ENCODE peak calls at places on chromosomes 7 and 10, in four cellular contexts. One of them, this sample, is unnamed.

GRCh38 chr10:34824870-34825269 is 9.8 kb upstream of the PARD3 start:
- DNase-seq in breast epithelium: no peak
- DNase-seq in non-pigmented ciliary epithelial cell: no peak
- DNase-seq in NCI-H2081: no peak
- DNase-seq in this sample: no peak

GRCh38 chr10:28841625-28842024 is 164.3 kb downstream of the BAMBI start:
- DNase-seq in breast epithelium: no peak
- DNase-seq in NCI-H2081: no peak
- DNase-seq in non-pigmented ciliary epithelial cell: peak
- DNase-seq in this sample: no peak

GRCh38 chr7:3106353-3106752 is 62.7 kb upstream of the CARD11 start:
- DNase-seq in NCI-H2081: no peak
- DNase-seq in non-pigmented ciliary epithelial cell: no peak
- DNase-seq in breast epithelium: no peak
- DNase-seq in this sample: peak

GRCh38 chr10:97805096-97805879 is 33.5 kb upstream of the SFRP5 start:
- DNase-seq in non-pigmented ciliary epithelial cell: no peak
- DNase-seq in NCI-H2081: no peak
- DNase-seq in breast epithelium: no peak
- DNase-seq in this sample: no peak

GRCh38 chr10:118282670-118283069 is 59.5 kb downstream of the FAM204A start:
- DNase-seq in breast epithelium: no peak
- DNase-seq in non-pigmented ciliary epithelial cell: no peak
- DNase-seq in NCI-H2081: no peak
- DNase-seq in this sample: no peak

GRCh38 chr10:110872145-110872983 is 636 bp downstream of the PDCD4 start:
- DNase-seq in NCI-H2081: peak
- DNase-seq in breast epithelium: peak
- DNase-seq in non-pigmented ciliary epithelial cell: no peak
- DNase-seq in this sample: peak

GRCh38 chr7:3089493-3089892 is 45.8 kb upstream of the CARD11 start:
- DNase-seq in breast epithelium: no peak
- DNase-seq in non-pigmented ciliary epithelial cell: no peak
- DNase-seq in NCI-H2081: no peak
- DNase-seq in this sample: no peak

GRCh38 chr7:6446977-6447588 is 671 bp downstream of the DAGLB start:
- DNase-seq in non-pigmented ciliary epithelial cell: peak
- DNase-seq in NCI-H2081: peak
- DNase-seq in breast epithelium: peak
- DNase-seq in this sample: peak

GRCh38 chr10:71782917-71783490 is 9.7 kb upstream of the VSIR start:
- DNase-seq in NCI-H2081: no peak
- DNase-seq in non-pigmented ciliary epithelial cell: no peak
- DNase-seq in breast epithelium: no peak
- DNase-seq in this sample: no peak

GRCh38 chr7:27151341-27151944 is 940 bp downstream of the HOXA3 start:
- DNase-seq in non-pigmented ciliary epithelial cell: no peak
- DNase-seq in NCI-H2081: no peak
- DNase-seq in breast epithelium: peak
- DNase-seq in this sample: no peak

GRCh38 chr10:71643904-71644303 is 75.7 kb downstream of the C10orf105 start:
- DNase-seq in non-pigmented ciliary epithelial cell: no peak
- DNase-seq in breast epithelium: no peak
- DNase-seq in NCI-H2081: no peak
- DNase-seq in this sample: no peak

GRCh38 chr7:55077581-55078410 is 59.0 kb downstream of the EGFR start:
- DNase-seq in NCI-H2081: no peak
- DNase-seq in non-pigmented ciliary epithelial cell: no peak
- DNase-seq in breast epithelium: no peak
- DNase-seq in this sample: no peak

GRCh38 chr10:117565068-117565467 is 22.5 kb downstream of the EMX2 start:
- DNase-seq in NCI-H2081: no peak
- DNase-seq in breast epithelium: no peak
- DNase-seq in non-pigmented ciliary epithelial cell: no peak
- DNase-seq in this sample: no peak

GRCh38 chr10:135601-136464 is 578 bp downstream of the ZMYND11 start:
- DNase-seq in NCI-H2081: peak
- DNase-seq in breast epithelium: peak
- DNase-seq in non-pigmented ciliary epithelial cell: no peak
- DNase-seq in this sample: peak

GRCh38 chr7:105759670-105760548 is 116.5 kb downstream of the ATXN7L1 start:
- DNase-seq in non-pigmented ciliary epithelial cell: peak
- DNase-seq in breast epithelium: no peak
- DNase-seq in NCI-H2081: peak
- DNase-seq in this sample: peak